ENCODE peak calls at places on chromosomes 11 and 22, in six cellular contexts. A is brain microvascular endothelial cell, S is SJSA1, C is cerebellum, T is substantia nigra, U is frontal cortex. H is an unnamed sample.
A peak's percentile ranks its signal among the peaks of the same experiment; 100 is the strongest.

GRCh38 chr11:118892515-118892914 is 8.8 kb downstream of the CXCR5 start:
- DNase-seq in A (no peak), S (no peak), C (no peak), T (no peak), U (no peak), H (peak; percentile 78)

GRCh38 chr11:110173775-110174644 is 80.8 kb downstream of the ZC3H12C start:
- DNase-seq in A (peak; percentile 63), S (no peak), C (no peak), T (peak; percentile 46), U (no peak), H (peak; percentile 87)

GRCh38 chr11:117011541-117011908 is 86.7 kb downstream of the SIK3 start:
- DNase-seq in A (peak; percentile 73), S (peak; percentile 65), C (no peak), T (no peak), U (no peak), H (no peak)

GRCh38 chr11:33444835-33445594 is 187.8 kb downstream of the HIPK3 start:
- DNase-seq in A (peak; percentile 1), S (no peak), C (no peak), T (no peak), U (no peak), H (no peak)

GRCh38 chr11:35980646-35981402 is 37.0 kb downstream of the LDLRAD3 start:
- DNase-seq in A (peak; percentile 26), S (no peak), C (no peak), T (no peak), U (no peak), H (peak; percentile 73)

GRCh38 chr22:38572065-38572464 is 2.1 kb upstream of the DMC1 start:
- DNase-seq in A (peak; percentile 65), S (no peak), C (peak; percentile 66), T (peak; percentile 23), U (no peak), H (peak; percentile 62)

GRCh38 chr11:69948256-69949141 is 129.3 kb upstream of the FGF3 start:
- DNase-seq in A (peak; percentile 56), S (peak; percentile 100), C (no peak), T (no peak), U (no peak), H (peak; percentile 87)

GRCh38 chr11:3160252-3161031 is 4.7 kb downstream of the OSBPL5 start:
- DNase-seq in A (peak; percentile 90), S (peak; percentile 94), C (peak; percentile 77), T (peak; percentile 87), U (peak; percentile 71), H (peak; percentile 98)

GRCh38 chr11:87394924-87395323 is 357.2 kb downstream of the TMEM135 start:
- DNase-seq in A (no peak), S (no peak), C (no peak), T (no peak), U (no peak), H (no peak)

GRCh38 chr22:49969751-49970527 is 9.4 kb downstream of the PIM3 start:
- DNase-seq in A (no peak), S (no peak), C (no peak), T (no peak), U (no peak), H (peak; percentile 78)

GRCh38 chr11:14386895-14387480 is 28.0 kb upstream of the RRAS2 start:
- DNase-seq in A (peak; percentile 98), S (peak; percentile 81), C (peak; percentile 77), T (peak; percentile 33), U (peak; percentile 54), H (peak; percentile 58)

GRCh38 chr11:67998150-67999045 is 5.5 kb downstream of the UNC93B1 start:
- DNase-seq in A (no peak), S (no peak), C (no peak), T (no peak), U (no peak), H (peak; percentile 56)

GRCh38 chr22:20653012-20653794 is 120.7 kb upstream of the SERPIND1 start:
- DNase-seq in A (no peak), S (no peak), C (no peak), T (no peak), U (no peak), H (no peak)

GRCh38 chr11:130037058-130037457 is 32.6 kb upstream of the APLP2 start:
- DNase-seq in A (peak; percentile 70), S (no peak), C (no peak), T (no peak), U (no peak), H (peak; percentile 95)

GRCh38 chr22:45164217-45165123 is 745 bp downstream of the NUP50 start:
- DNase-seq in A (no peak), S (no peak), C (peak; percentile 27), T (no peak), U (peak; percentile 62), H (peak; percentile 80)

GRCh38 chr11:69601346-69601975 is 39.5 kb upstream of the CCND1 start:
- DNase-seq in A (no peak), S (peak; percentile 60), C (no peak), T (no peak), U (no peak), H (no peak)

GRCh38 chr11:18081551-18081950 is 24.3 kb downstream of the SAAL1 start:
- DNase-seq in A (no peak), S (no peak), C (peak; percentile 13), T (no peak), U (no peak), H (no peak)

GRCh38 chr22:31973739-31974138 is 29.4 kb downstream of the YWHAH start:
- DNase-seq in A (no peak), S (no peak), C (no peak), T (no peak), U (no peak), H (peak; percentile 45)

GRCh38 chr11:1219836-1220810 is 2.7 kb upstream of the MUC5B start:
- DNase-seq in A (no peak), S (no peak), C (no peak), T (no peak), U (no peak), H (peak; percentile 79)

GRCh38 chr11:57424137-57424801 is 2.7 kb downstream of the SLC43A3 start:
- DNase-seq in A (no peak), S (no peak), C (no peak), T (no peak), U (no peak), H (no peak)

GRCh38 chr22:20159088-20159487 is 8.2 kb upstream of the CCDC188 start:
- DNase-seq in A (no peak), S (no peak), C (no peak), T (no peak), U (no peak), H (no peak)

GRCh38 chr11:1236316-1237127 is 13.7 kb downstream of the MUC5B start:
- DNase-seq in A (no peak), S (no peak), C (no peak), T (no peak), U (no peak), H (peak; percentile 88)

GRCh38 chr22:35418088-35418487 is 18.1 kb downstream of the MCM5 start:
- DNase-seq in A (no peak), S (no peak), C (no peak), T (no peak), U (no peak), H (peak; percentile 82)

GRCh38 chr22:25759825-25760231 is 17.8 kb downstream of the MYO18B start:
- DNase-seq in A (peak; percentile 96), S (peak; percentile 89), C (no peak), T (no peak), U (no peak), H (peak; percentile 96)

GRCh38 chr22:28962042-28962554 is 78.7 kb downstream of the ZNRF3 start:
- DNase-seq in A (no peak), S (no peak), C (no peak), T (no peak), U (no peak), H (no peak)

GRCh38 chr11:4459470-4459869 is 10.4 kb downstream of the OR52K2 start:
- DNase-seq in A (no peak), S (no peak), C (no peak), T (peak; percentile 4), U (no peak), H (no peak)

GRCh38 chr11:113493205-113493604 is 18.0 kb upstream of the DRD2 start:
- DNase-seq in A (no peak), S (no peak), C (no peak), T (no peak), U (no peak), H (no peak)

H was measured in osteoblast.